ENCODE peak calls at places on chromosomes 4 and X, in five cellular contexts. M is stomach, W is breast epithelium, Z is SK-N-MC, Y is sigmoid colon. T is an unnamed sample.

GRCh38 chr4:8194306-8195242 is 4.5 kb upstream of the SH3TC1 start:
- DNase-seq in M (no peak), W (no peak), Z (no peak), Y (no peak), T (no peak)

GRCh38 chrX:123803331-123803983 is 56.4 kb upstream of the XIAP start:
- DNase-seq in M (no peak), W (no peak), Z (no peak), Y (no peak), T (no peak)

GRCh38 chr4:86048426-86048825 is 311.4 kb downstream of the MAPK10 start:
- DNase-seq in M (no peak), W (no peak), Z (no peak), Y (no peak), T (no peak)

GRCh38 chrX:66022742-66023725 is 16.8 kb downstream of the VSIG4 start:
- DNase-seq in M (no peak), W (no peak), Z (no peak), Y (no peak), T (no peak)

GRCh38 chr4:128859887-128860774 is 50.6 kb downstream of the JADE1 start:
- DNase-seq in M (no peak), W (no peak), Z (no peak), Y (no peak), T (no peak)

GRCh38 chr4:168848977-168849687 is 160.9 kb downstream of the CBR4 start:
- DNase-seq in M (no peak), W (no peak), Z (peak), Y (no peak), T (no peak)

GRCh38 chrX:13761606-13762005 is 27.1 kb downstream of the OFD1 start:
- DNase-seq in M (no peak), W (no peak), Z (no peak), Y (no peak), T (no peak)

GRCh38 chr4:11073621-11074051 is 355.1 kb downstream of the HS3ST1 start:
- DNase-seq in M (no peak), W (no peak), Z (no peak), Y (no peak), T (peak)

GRCh38 chrX:283115-283845 is 2.1 kb downstream of the PLCXD1 start:
- DNase-seq in M (peak), W (peak), Z (peak), Y (peak), T (peak)

GRCh38 chr4:110418641-110419040 is 57.3 kb upstream of the ENPEP start:
- DNase-seq in M (no peak), W (no peak), Z (no peak), Y (peak), T (no peak)

GRCh38 chr4:68375667-68376559 is 26.0 kb upstream of the YTHDC1 start:
- DNase-seq in M (no peak), W (no peak), Z (peak), Y (no peak), T (peak)

GRCh38 chr4:152258804-152259708 is 276.8 kb downstream of the FBXW7 start:
- DNase-seq in M (no peak), W (no peak), Z (no peak), Y (no peak), T (no peak)

GRCh38 chr4:52408037-52408436 is 251.1 kb downstream of the USP46 start:
- DNase-seq in M (no peak), W (no peak), Z (no peak), Y (no peak), T (no peak)

GRCh38 chr4:15231265-15232091 is 196.4 kb upstream of the C1QTNF7 start:
- DNase-seq in M (peak), W (peak), Z (no peak), Y (peak), T (peak)

GRCh38 chr4:153205757-153206156 is 1.5 kb downstream of the TRIM2 start:
- DNase-seq in M (peak), W (no peak), Z (no peak), Y (no peak), T (peak)

GRCh38 chr4:21991050-21991449 is 42.5 kb upstream of the KCNIP4 start:
- DNase-seq in M (no peak), W (no peak), Z (no peak), Y (peak), T (peak)

GRCh38 chr4:88059781-88060180 is 52.3 kb downstream of the PKD2 start:
- DNase-seq in M (no peak), W (no peak), Z (no peak), Y (no peak), T (no peak)

GRCh38 chrX:154019061-154019621 is 561 bp downstream of the IRAK1 start:
- DNase-seq in M (no peak), W (no peak), Z (no peak), Y (no peak), T (peak)

GRCh38 chr4:175504316-175504715 is 307.7 kb downstream of the GPM6A start:
- DNase-seq in M (no peak), W (no peak), Z (no peak), Y (no peak), T (no peak)

GRCh38 chr4:145347684-145348083 is 134.0 kb upstream of the SMAD1 start:
- DNase-seq in M (no peak), W (no peak), Z (no peak), Y (no peak), T (no peak)

GRCh38 chr4:76235915-76236314 is 15.6 kb upstream of the FAM47E start:
- DNase-seq in M (no peak), W (no peak), Z (no peak), Y (no peak), T (peak)

GRCh38 chr4:8603931-8604330 is 11.4 kb downstream of the CPZ start:
- DNase-seq in M (no peak), W (no peak), Z (no peak), Y (no peak), T (no peak)

GRCh38 chrX:154006965-154007364 is 12.7 kb downstream of the IRAK1 start:
- DNase-seq in M (no peak), W (no peak), Z (no peak), Y (no peak), T (no peak)

GRCh38 chr4:147480502-147480890 is 401 bp upstream of the EDNRA start:
- DNase-seq in M (no peak), W (no peak), Z (no peak), Y (no peak), T (no peak)
- H3K4me3 ChIP-seq in M (peak), W (peak), Z (peak), Y (peak), T (peak)

GRCh38 chr4:158209825-158210807 is at the start of gene TMEM144:
- DNase-seq in M (peak), W (peak), Z (peak), Y (peak), T (peak)
- TF ChIP-seq POLR2AphosphoS5 in M (peak), W (peak), Z (peak), Y (peak), T (peak)

GRCh38 chr4:133147365-133147821 is 1.7 kb upstream of the PCDH10 start:
- DNase-seq in M (no peak), W (no peak), Z (no peak), Y (no peak), T (no peak)
- H3K4me3 ChIP-seq in M (peak), W (peak), Z (peak), Y (peak), T (no peak)

GRCh38 chrX:109681475-109682081 is 51.5 kb downstream of the ACSL4 start:
- DNase-seq in M (no peak), W (no peak), Z (no peak), Y (no peak), T (no peak)

GRCh38 chrX:109685656-109686078 is 47.4 kb downstream of the ACSL4 start:
- DNase-seq in M (no peak), W (no peak), Z (no peak), Y (no peak), T (no peak)

GRCh38 chrX:109684136-109684535 is 48.9 kb downstream of the ACSL4 start:
- DNase-seq in M (no peak), W (no peak), Z (no peak), Y (no peak), T (no peak)

GRCh38 chrX:109679820-109680219 is 53.2 kb downstream of the ACSL4 start:
- DNase-seq in M (no peak), W (no peak), Z (no peak), Y (no peak), T (no peak)
- TF ChIP-seq POLR2AphosphoS5 in M (no peak), W (no peak), Z (no peak), Y (no peak), T (no peak)

DNA sequence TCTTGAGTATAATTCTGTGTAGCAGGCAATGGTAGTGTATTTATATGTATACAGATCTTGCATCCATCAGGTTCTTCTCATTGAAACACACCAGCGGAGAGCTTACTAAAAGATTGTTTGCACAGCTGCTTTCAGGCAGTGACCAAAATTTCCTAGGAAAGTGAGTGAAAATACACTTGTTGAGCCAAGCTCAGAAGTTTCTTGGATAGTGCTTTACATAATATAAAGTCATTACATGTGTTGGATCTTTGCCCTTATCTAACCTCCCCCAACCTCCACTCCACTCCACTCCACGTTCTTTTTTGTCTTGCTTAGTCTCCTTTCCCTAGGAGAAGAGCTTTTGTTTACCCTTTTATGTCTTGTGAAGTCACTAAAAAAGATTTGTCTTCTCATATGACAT is 34.1 kb downstream of the CNKSR2 start:
- DNase-seq in M (no peak), W (no peak), Z (no peak), Y (no peak), T (no peak)
- H3K4me3 ChIP-seq in M (no peak), W (no peak), Z (no peak), Y (no peak), T (no peak)

GRCh38 chrX:23745786-23746185 is 2.7 kb upstream of the ACOT9 start:
- DNase-seq in M (no peak), W (no peak), Z (no peak), Y (no peak), T (no peak)

GRCh38 chrX:23737413-23737812 is 5.7 kb downstream of the ACOT9 start:
- DNase-seq in M (no peak), W (no peak), Z (no peak), Y (no peak), T (no peak)

GRCh38 chrX:23742174-23742692 is 843 bp downstream of the ACOT9 start:
- DNase-seq in M (peak), W (peak), Z (peak), Y (peak), T (peak)

GRCh38 chrX:23742693-23743622 is at the start of gene ACOT9:
- DNase-seq in M (peak), W (peak), Z (peak), Y (peak), T (peak)
- TF ChIP-seq POLR2AphosphoS5 in M (peak), W (peak), Z (peak), Y (peak), T (peak)

T was measured in transverse colon.